ENCODE peak calls at places on chromosomes 11 and 22, in four cellular contexts. One of them, this sample, is unnamed.

GRCh38 chr22:29310065-29310862 is 3.8 kb downstream of the GAS2L1 start:
- DNase-seq in A549: no peak
- DNase-seq in cardiac muscle cell: no peak
- DNase-seq in PC-9: no peak
- DNase-seq in this sample: no peak

GRCh38 chr11:119520966-119521365 is 98.0 kb upstream of the THY1 start:
- DNase-seq in cardiac muscle cell: no peak
- DNase-seq in A549: no peak
- DNase-seq in PC-9: no peak
- DNase-seq in this sample: no peak

GRCh38 chr11:12469451-12469850 is 92.1 kb downstream of the PARVA start:
- DNase-seq in cardiac muscle cell: no peak
- DNase-seq in PC-9: no peak
- DNase-seq in A549: no peak
- DNase-seq in this sample: no peak

GRCh38 chr11:17972987-17973386 is 39.9 kb downstream of the SERGEF start:
- DNase-seq in A549: peak; percentile 23
- DNase-seq in PC-9: peak; percentile 21
- DNase-seq in cardiac muscle cell: peak; percentile 80
- DNase-seq in this sample: peak; percentile 68

GRCh38 chr22:43154887-43155536 is 3.7 kb downstream of the TSPO start:
- DNase-seq in cardiac muscle cell: no peak
- DNase-seq in PC-9: no peak
- DNase-seq in A549: no peak
- DNase-seq in this sample: no peak

GRCh38 chr11:74444173-74444832 is 23.0 kb downstream of the KCNE3 start:
- DNase-seq in A549: no peak
- DNase-seq in PC-9: no peak
- DNase-seq in cardiac muscle cell: peak; percentile 9
- DNase-seq in this sample: no peak

GRCh38 chr11:26271666-26272065 is 60.3 kb upstream of the ANO3 start:
- DNase-seq in cardiac muscle cell: no peak
- DNase-seq in A549: no peak
- DNase-seq in PC-9: no peak
- DNase-seq in this sample: no peak

GRCh38 chr22:23688571-23688970 is 2.2 kb upstream of the RGL4 start:
- DNase-seq in cardiac muscle cell: no peak
- DNase-seq in PC-9: no peak
- DNase-seq in A549: no peak
- DNase-seq in this sample: no peak

GRCh38 chr11:60130496-60130895 is 42.0 kb downstream of the MS4A2 start:
- DNase-seq in cardiac muscle cell: peak; percentile 66
- DNase-seq in PC-9: peak; percentile 45
- DNase-seq in A549: peak; percentile 24
- DNase-seq in this sample: no peak

GRCh38 chr11:26490546-26490945 is 81.5 kb downstream of the MUC15 start:
- DNase-seq in cardiac muscle cell: no peak
- DNase-seq in PC-9: no peak
- DNase-seq in A549: no peak
- DNase-seq in this sample: no peak

GRCh38 chr11:128472128-128473110 is 114.9 kb downstream of the ETS1 start:
- DNase-seq in A549: no peak
- DNase-seq in PC-9: no peak
- DNase-seq in cardiac muscle cell: no peak
- DNase-seq in this sample: peak; percentile 54

GRCh38 chr11:2716376-2717095 is 16.7 kb upstream of the KCNQ1OT1 start:
- DNase-seq in PC-9: no peak
- DNase-seq in A549: no peak
- DNase-seq in cardiac muscle cell: peak; percentile 62
- DNase-seq in this sample: no peak

GRCh38 chr11:36077886-36078685 is 134.2 kb downstream of the LDLRAD3 start:
- DNase-seq in PC-9: no peak
- DNase-seq in cardiac muscle cell: peak; percentile 55
- DNase-seq in A549: no peak
- DNase-seq in this sample: no peak

GRCh38 chr11:47979378-47980092 is 824 bp upstream of the PTPRJ start:
- DNase-seq in cardiac muscle cell: peak; percentile 49
- DNase-seq in PC-9: peak; percentile 50
- DNase-seq in A549: peak; percentile 61
- DNase-seq in this sample: peak; percentile 23

GRCh38 chr11:63869686-63870085 is 30.8 kb downstream of the MARK2 start:
- DNase-seq in cardiac muscle cell: no peak
- DNase-seq in PC-9: no peak
- DNase-seq in A549: no peak
- DNase-seq in this sample: no peak

GRCh38 chr11:76627541-76628082 is 42.9 kb downstream of the LRRC32 start:
- DNase-seq in cardiac muscle cell: no peak
- DNase-seq in PC-9: no peak
- DNase-seq in A549: no peak
- DNase-seq in this sample: no peak

GRCh38 chr11:116072776-116073175 is 568.6 kb upstream of the CADM1 start:
- DNase-seq in cardiac muscle cell: no peak
- DNase-seq in A549: no peak
- DNase-seq in PC-9: no peak
- DNase-seq in this sample: no peak

GRCh38 chr11:115612331-115612730 is 108.1 kb upstream of the CADM1 start:
- DNase-seq in cardiac muscle cell: no peak
- DNase-seq in PC-9: no peak
- DNase-seq in A549: no peak
- DNase-seq in this sample: no peak

GRCh38 chr22:50730013-50730891 is 7.8 kb upstream of the ACR start:
- DNase-seq in cardiac muscle cell: no peak
- DNase-seq in A549: no peak
- DNase-seq in PC-9: no peak
- DNase-seq in this sample: peak; percentile 37

GRCh38 chr22:30717952-30718351 is 23.3 kb downstream of the OSBP2 start:
- DNase-seq in A549: no peak
- DNase-seq in cardiac muscle cell: no peak
- DNase-seq in PC-9: no peak
- DNase-seq in this sample: no peak

GRCh38 chr11:93735627-93736026 is 5.7 kb downstream of the TAF1D start:
- DNase-seq in cardiac muscle cell: no peak
- DNase-seq in PC-9: no peak
- DNase-seq in A549: no peak
- DNase-seq in this sample: no peak

GRCh38 chr11:15750535-15751297 is 605.6 kb downstream of the SOX6 start:
- DNase-seq in cardiac muscle cell: no peak
- DNase-seq in PC-9: no peak
- DNase-seq in A549: no peak
- DNase-seq in this sample: peak; percentile 34

GRCh38 chr11:86869966-86870570 is 69.7 kb downstream of the PRSS23 start:
- DNase-seq in PC-9: no peak
- DNase-seq in A549: peak; percentile 70
- DNase-seq in cardiac muscle cell: peak; percentile 59
- DNase-seq in this sample: peak; percentile 48

GRCh38 chr11:92376680-92377079 is 152.1 kb downstream of the FAT3 start:
- DNase-seq in A549: no peak
- DNase-seq in PC-9: no peak
- DNase-seq in cardiac muscle cell: no peak
- DNase-seq in this sample: no peak

GRCh38 chr11:64996710-64997380 is at the start of gene BATF2:
- DNase-seq in PC-9: peak; percentile 62
- DNase-seq in A549: peak; percentile 89
- DNase-seq in cardiac muscle cell: peak; percentile 76
- DNase-seq in this sample: peak; percentile 49

GRCh38 chr11:93543292-93543977 is at the start of gene SMCO4:
- DNase-seq in cardiac muscle cell: peak; percentile 93
- DNase-seq in PC-9: peak; percentile 68
- DNase-seq in A549: peak; percentile 70
- DNase-seq in this sample: peak; percentile 60

GRCh38 chr11:120130991-120131760 is 6.7 kb downstream of the TRIM29 start:
- DNase-seq in A549: no peak
- DNase-seq in PC-9: no peak
- DNase-seq in cardiac muscle cell: no peak
- DNase-seq in this sample: no peak

GRCh38 chr11:57644748-57645715 is 4.7 kb downstream of the YPEL4 start:
- DNase-seq in cardiac muscle cell: peak; percentile 86
- DNase-seq in PC-9: peak; percentile 60
- DNase-seq in A549: peak; percentile 85
- DNase-seq in this sample: peak; percentile 50

GRCh38 chr11:30889116-30889765 is 303.1 kb upstream of the MPPED2 start:
- DNase-seq in PC-9: no peak
- DNase-seq in A549: no peak
- DNase-seq in cardiac muscle cell: no peak
- DNase-seq in this sample: no peak

GRCh38 chr22:50018608-50019291 is 6.2 kb upstream of the IL17REL start:
- DNase-seq in PC-9: no peak
- DNase-seq in A549: no peak
- DNase-seq in cardiac muscle cell: no peak
- DNase-seq in this sample: no peak

GRCh38 chr11:65204646-65205601 is 23.2 kb downstream of the CAPN1 start:
- DNase-seq in PC-9: no peak
- DNase-seq in cardiac muscle cell: peak; percentile 64
- DNase-seq in A549: peak; percentile 81
- DNase-seq in this sample: peak; percentile 76

GRCh38 chr11:44638032-44638431 is 72.6 kb downstream of the CD82 start:
- DNase-seq in cardiac muscle cell: no peak
- DNase-seq in A549: no peak
- DNase-seq in PC-9: no peak
- DNase-seq in this sample: no peak
- H3K4me1 ChIP-seq in cardiac muscle cell: peaks cover 9% of the 10 kb centered on the region
- H3K4me1 ChIP-seq in A549: peaks cover 16% of the 10 kb centered on the region
- H3K4me1 ChIP-seq in PC-9: no peaks in the 10 kb centered on the region
- H3K4me1 ChIP-seq in this sample: peaks cover 9% of the 10 kb centered on the region

GRCh38 chr11:82797595-82797971 is 63.9 kb upstream of the FAM181B start:
- DNase-seq in cardiac muscle cell: no peak
- DNase-seq in PC-9: no peak
- DNase-seq in A549: no peak
- DNase-seq in this sample: no peak
- H3K27ac ChIP-seq in cardiac muscle cell: no peak overlapping the region
- H3K27ac ChIP-seq in PC-9: no peak overlapping the region
- H3K27ac ChIP-seq in A549: no peak overlapping the region
- H3K27ac ChIP-seq in this sample: no peak overlapping the region

DNA sequence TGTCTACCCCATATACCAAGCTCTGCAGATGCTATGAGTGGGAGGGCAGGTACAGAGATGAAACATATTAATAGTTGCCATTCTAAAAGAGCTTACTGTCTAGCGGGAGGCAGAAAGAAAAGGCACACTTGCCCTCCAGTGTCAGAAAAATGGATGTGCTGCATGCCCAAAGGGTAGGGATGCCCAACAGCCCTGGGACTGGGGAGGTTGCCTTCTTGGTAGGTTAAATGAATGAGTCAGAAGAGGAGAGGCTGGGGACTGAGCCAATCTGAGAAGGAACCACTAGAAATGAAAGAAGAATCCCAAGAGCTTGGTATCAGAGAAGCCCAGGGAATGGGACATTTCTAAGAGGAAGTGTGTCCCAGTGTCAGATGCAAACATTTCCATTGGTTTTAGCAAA is 1.2 kb downstream of the BIRC3 start:
- DNase-seq in cardiac muscle cell: no peak
- DNase-seq in A549: peak; percentile 50
- DNase-seq in PC-9: no peak
- DNase-seq in this sample: no peak
- H3K4me1 ChIP-seq in cardiac muscle cell: no peaks in the 10 kb centered on the region
- H3K4me1 ChIP-seq in A549: peaks cover 79% of the 10 kb centered on the region
- H3K4me1 ChIP-seq in PC-9: peaks cover 37% of the 10 kb centered on the region
- H3K4me1 ChIP-seq in this sample: peaks cover 7% of the 10 kb centered on the region

DNA sequence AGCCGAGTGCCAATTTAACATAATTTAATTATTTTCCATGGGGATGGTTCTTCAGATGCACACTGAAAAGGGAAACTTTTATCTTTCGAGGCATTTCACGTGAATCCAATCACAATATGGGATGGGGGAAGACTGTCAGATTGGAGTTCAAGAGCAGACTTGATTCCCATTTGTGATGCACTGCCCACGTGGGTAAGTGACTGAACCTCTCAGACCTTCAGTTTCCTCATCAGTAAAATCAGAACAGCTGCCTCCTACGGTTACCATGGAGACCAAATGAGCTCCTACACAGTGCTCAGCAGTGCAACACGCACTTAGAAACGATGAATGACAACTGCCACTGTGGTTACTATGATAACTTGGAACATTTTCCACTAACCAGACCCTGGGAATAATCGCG is 21.7 kb downstream of the KIAA0930 start:
- DNase-seq in A549: no peak
- DNase-seq in cardiac muscle cell: no peak
- DNase-seq in PC-9: no peak
- DNase-seq in this sample: no peak
- H3K27ac ChIP-seq in A549: no peak overlapping the region
- H3K27ac ChIP-seq in cardiac muscle cell: no peak overlapping the region
- H3K27ac ChIP-seq in PC-9: no peak overlapping the region
- H3K27ac ChIP-seq in this sample: no peak overlapping the region

DNA sequence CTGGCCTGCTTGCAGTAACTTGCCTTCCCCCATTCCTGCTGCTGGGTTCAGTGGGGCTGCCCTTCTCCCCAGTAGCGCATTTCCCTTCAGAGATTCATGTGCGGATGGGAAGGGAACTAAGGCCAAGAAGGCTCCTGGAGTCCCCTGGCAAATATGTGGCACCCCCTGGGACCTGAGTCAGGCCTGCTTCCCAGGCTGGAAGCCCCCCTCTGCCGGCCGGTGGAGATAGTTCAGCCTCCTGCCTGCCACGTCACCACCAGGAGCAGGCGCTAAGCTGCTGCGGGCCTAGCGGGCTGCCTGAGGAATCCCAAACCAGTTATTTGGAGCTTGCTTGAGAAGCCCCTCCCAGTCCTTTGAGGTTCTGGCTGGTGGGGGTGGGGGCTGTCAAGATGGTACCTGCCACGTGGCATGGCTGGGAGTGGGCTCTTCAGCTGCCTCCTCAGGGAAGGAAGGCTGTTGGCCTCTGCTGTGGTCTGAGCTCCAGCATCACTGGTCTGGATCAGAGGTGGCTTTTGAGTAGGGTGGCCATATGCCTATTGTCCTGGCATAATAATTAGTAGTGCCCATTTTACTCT is 2.0 kb downstream of the SERPINH1 start:
- DNase-seq in PC-9: no peak
- DNase-seq in A549: no peak
- DNase-seq in cardiac muscle cell: peak; percentile 82
- DNase-seq in this sample: peak; percentile 77
- H3K4me1 ChIP-seq in PC-9: peaks cover 38% of the 10 kb centered on the region
- H3K4me1 ChIP-seq in A549: peaks cover 46% of the 10 kb centered on the region
- H3K4me1 ChIP-seq in cardiac muscle cell: peaks cover 34% of the 10 kb centered on the region
- H3K4me1 ChIP-seq in this sample: peaks cover 39% of the 10 kb centered on the region